ENCODE peak calls at places on chromosomes 4 and X, in five cellular contexts. V is ureter, K is NCI-H524, U is kidney, Y is RKO. C is an unnamed sample.

GRCh38 chr4:85406185-85406584 is 68.8 kb upstream of the ARHGAP24 start:
- DNase-seq in V (no peak), K (no peak), U (no peak), Y (no peak), C (peak)

GRCh38 chrX:149221246-149221645 is 283.9 kb downstream of the IDS start:
- DNase-seq in V (no peak), K (no peak), U (no peak), Y (no peak), C (no peak)

GRCh38 chrX:110210417-110211139 is 107.3 kb downstream of the AMMECR1 start:
- DNase-seq in V (no peak), K (peak), U (no peak), Y (no peak), C (no peak)

GRCh38 chr4:77126844-77127614 is 30.0 kb upstream of the CCNG2 start:
- DNase-seq in V (no peak), K (no peak), U (no peak), Y (no peak), C (no peak)

GRCh38 chrX:24153175-24153795 is 3.8 kb downstream of the ZFX start:
- DNase-seq in V (no peak), K (peak), U (peak), Y (no peak), C (peak)

GRCh38 chrX:148290937-148291336 is 209.5 kb upstream of the AFF2 start:
- DNase-seq in V (no peak), K (no peak), U (no peak), Y (no peak), C (no peak)

GRCh38 chrX:38768079-38768478 is 33.2 kb upstream of the MID1IP1 start:
- DNase-seq in V (no peak), K (peak), U (no peak), Y (peak), C (peak)

GRCh38 chr4:110154586-110154985 is 43.8 kb downstream of the ELOVL6 start:
- DNase-seq in V (no peak), K (no peak), U (no peak), Y (no peak), C (no peak)

GRCh38 chrX:48702716-48703115 is 6.2 kb downstream of the SUV39H1 start:
- DNase-seq in V (no peak), K (no peak), U (no peak), Y (no peak), C (no peak)

GRCh38 chr4:174523003-174523693 is 860 bp upstream of the HPGD start:
- DNase-seq in V (no peak), K (no peak), U (no peak), Y (no peak), C (peak)

GRCh38 chr4:119020158-119020557 is 115.5 kb upstream of the MYOZ2 start:
- DNase-seq in V (no peak), K (no peak), U (no peak), Y (no peak), C (no peak)

GRCh38 chr4:156547439-156547838 is 424.2 kb downstream of the PDGFC start:
- DNase-seq in V (no peak), K (no peak), U (no peak), Y (peak), C (peak)

GRCh38 chrX:41923925-41924693 is 755 bp upstream of the CASK start:
- DNase-seq in V (no peak), K (peak), U (no peak), Y (peak), C (peak)

GRCh38 chrX:47112316-47112954 is 32.1 kb downstream of the NDUFB11 start:
- DNase-seq in V (no peak), K (peak), U (no peak), Y (no peak), C (no peak)

GRCh38 chrX:116246261-116246660 is 75.7 kb downstream of the AGTR2 start:
- DNase-seq in V (no peak), K (no peak), U (no peak), Y (no peak), C (no peak)

GRCh38 chrX:776529-777230 is 146.1 kb downstream of the SHOX start:
- DNase-seq in V (peak), K (no peak), U (no peak), Y (no peak), C (no peak)

GRCh38 chr4:85955614-85956295 is 404.1 kb downstream of the MAPK10 start:
- DNase-seq in V (no peak), K (no peak), U (no peak), Y (no peak), C (no peak)

GRCh38 chr4:26326791-26327190 is 6.0 kb downstream of the RBPJ start:
- DNase-seq in V (no peak), K (no peak), U (no peak), Y (peak), C (no peak)

GRCh38 chr4:98284640-98285046 is 23.5 kb downstream of the RAP1GDS1 start:
- DNase-seq in V (no peak), K (peak), U (no peak), Y (peak), C (no peak)

GRCh38 chrX:150365051-150365952 is 2.2 kb downstream of the MAMLD1 start:
- DNase-seq in V (peak), K (peak), U (peak), Y (peak), C (peak)

GRCh38 chr4:73816814-73817213 is 19.7 kb upstream of the CXCL6 start:
- DNase-seq in V (no peak), K (no peak), U (no peak), Y (peak), C (no peak)

GRCh38 chrX:66144258-66144657 is 19.8 kb upstream of the HEPH start:
- DNase-seq in V (no peak), K (no peak), U (no peak), Y (no peak), C (no peak)

GRCh38 chrX:526295-527224 is 104.0 kb upstream of the SHOX start:
- DNase-seq in V (no peak), K (no peak), U (no peak), Y (peak), C (no peak)

GRCh38 chr4:168488800-168489404 is 8.0 kb upstream of the PALLD start:
- DNase-seq in V (no peak), K (no peak), U (no peak), Y (no peak), C (no peak)

GRCh38 chrX:154648931-154649863 is 4.2 kb downstream of the CTAG2 start:
- DNase-seq in V (no peak), K (no peak), U (peak), Y (no peak), C (no peak)

GRCh38 chrX:13646154-13646549 is 6.8 kb upstream of the TCEANC start:
- DNase-seq in V (peak), K (peak), U (no peak), Y (peak), C (peak)

GRCh38 chrX:40176256-40176978 is 78.7 kb upstream of the BCOR start:
- DNase-seq in V (peak), K (peak), U (peak), Y (peak), C (peak)

GRCh38 chrX:121831601-121832000 is 784.2 kb downstream of the GLUD2 start:
- DNase-seq in V (no peak), K (no peak), U (no peak), Y (no peak), C (no peak)

GRCh38 chrX:11437642-11438379 is 144.6 kb downstream of the AMELX start:
- DNase-seq in V (no peak), K (no peak), U (no peak), Y (peak), C (peak)

GRCh38 chr4:39369301-39369700 is 3.1 kb upstream of the RFC1 start:
- DNase-seq in V (no peak), K (no peak), U (no peak), Y (no peak), C (no peak)

GRCh38 chr4:6369035-6369434 is 99.4 kb downstream of the WFS1 start:
- DNase-seq in V (no peak), K (no peak), U (peak), Y (no peak), C (no peak)

GRCh38 chr4:173536808-173537429 is 6.9 kb upstream of the HAND2 start:
- DNase-seq in V (no peak), K (no peak), U (no peak), Y (peak), C (no peak)

GRCh38 chrX:30065226-30065625 is 150.1 kb upstream of the MAGEB2 start:
- DNase-seq in V (no peak), K (no peak), U (no peak), Y (no peak), C (no peak)

GRCh38 chrX:87578978-87579377 is 61.4 kb downstream of the KLHL4 start:
- DNase-seq in V (no peak), K (peak), U (no peak), Y (peak), C (no peak)

GRCh38 chr4:153131478-153132069 is 72.7 kb upstream of the TRIM2 start:
- DNase-seq in V (no peak), K (peak), U (no peak), Y (no peak), C (peak)

GRCh38 chr4:175346381-175346780 is 428.2 kb downstream of the ADAM29 start:
- DNase-seq in V (no peak), K (no peak), U (no peak), Y (no peak), C (no peak)

GRCh38 chr4:77801260-77801608 is 17.9 kb downstream of the CNOT6L start:
- DNase-seq in V (no peak), K (no peak), U (no peak), Y (no peak), C (no peak)